ENCODE peak calls at places on chromosomes 2 and 18, in ten cellular contexts. One of them, this sample, is unnamed.

GRCh38 chr2:144830543-144830942 is 310.6 kb upstream of the ZEB2 start:
- DNase-seq in endodermal cell: no peak
- DNase-seq in hypothalamus: no peak
- DNase-seq in fibroblast of the conjunctiva: no peak
- DNase-seq in amniotic stem cell: no peak
- DNase-seq in brain microvascular endothelial cell: peak
- DNase-seq in tibial artery: no peak
- DNase-seq in NCI-H748 treated with DMSO at 0.1 percent for 48 hours: no peak
- DNase-seq in cardiac muscle cell: no peak
- DNase-seq in HEK293T: no peak
- DNase-seq in this sample: no peak

GRCh38 chr18:57780318-57781127 is 22.6 kb downstream of the ATP8B1 start:
- DNase-seq in NCI-H748 treated with DMSO at 0.1 percent for 48 hours: peak
- DNase-seq in fibroblast of the conjunctiva: no peak
- DNase-seq in amniotic stem cell: peak
- DNase-seq in hypothalamus: no peak
- DNase-seq in brain microvascular endothelial cell: peak
- DNase-seq in cardiac muscle cell: peak
- DNase-seq in endodermal cell: no peak
- DNase-seq in HEK293T: no peak
- DNase-seq in tibial artery: no peak
- DNase-seq in this sample: no peak

GRCh38 chr2:74602553-74603281 is 45.4 kb downstream of the M1AP start:
- DNase-seq in fibroblast of the conjunctiva: no peak
- DNase-seq in tibial artery: no peak
- DNase-seq in NCI-H748 treated with DMSO at 0.1 percent for 48 hours: no peak
- DNase-seq in amniotic stem cell: no peak
- DNase-seq in HEK293T: no peak
- DNase-seq in cardiac muscle cell: peak
- DNase-seq in brain microvascular endothelial cell: no peak
- DNase-seq in hypothalamus: no peak
- DNase-seq in endodermal cell: no peak
- DNase-seq in this sample: no peak

GRCh38 chr2:64786343-64787018 is 132.8 kb upstream of the SERTAD2 start:
- DNase-seq in brain microvascular endothelial cell: no peak
- DNase-seq in NCI-H748 treated with DMSO at 0.1 percent for 48 hours: no peak
- DNase-seq in hypothalamus: no peak
- DNase-seq in amniotic stem cell: no peak
- DNase-seq in tibial artery: no peak
- DNase-seq in HEK293T: no peak
- DNase-seq in endodermal cell: no peak
- DNase-seq in cardiac muscle cell: no peak
- DNase-seq in fibroblast of the conjunctiva: no peak
- DNase-seq in this sample: no peak

GRCh38 chr2:152924722-152925121 is 206.3 kb downstream of the ARL6IP6 start:
- DNase-seq in endodermal cell: no peak
- DNase-seq in HEK293T: no peak
- DNase-seq in tibial artery: no peak
- DNase-seq in brain microvascular endothelial cell: no peak
- DNase-seq in NCI-H748 treated with DMSO at 0.1 percent for 48 hours: no peak
- DNase-seq in fibroblast of the conjunctiva: no peak
- DNase-seq in hypothalamus: no peak
- DNase-seq in cardiac muscle cell: no peak
- DNase-seq in amniotic stem cell: no peak
- DNase-seq in this sample: no peak

GRCh38 chr2:173568054-173568453 is 213.4 kb downstream of the CDCA7 start:
- DNase-seq in tibial artery: no peak
- DNase-seq in brain microvascular endothelial cell: peak
- DNase-seq in HEK293T: peak
- DNase-seq in cardiac muscle cell: peak
- DNase-seq in NCI-H748 treated with DMSO at 0.1 percent for 48 hours: peak
- DNase-seq in amniotic stem cell: no peak
- DNase-seq in hypothalamus: no peak
- DNase-seq in fibroblast of the conjunctiva: no peak
- DNase-seq in endodermal cell: peak
- DNase-seq in this sample: peak

GRCh38 chr2:200795044-200795443 is 16.7 kb upstream of the BZW1 start:
- DNase-seq in fibroblast of the conjunctiva: no peak
- DNase-seq in cardiac muscle cell: peak
- DNase-seq in NCI-H748 treated with DMSO at 0.1 percent for 48 hours: no peak
- DNase-seq in tibial artery: peak
- DNase-seq in hypothalamus: no peak
- DNase-seq in brain microvascular endothelial cell: peak
- DNase-seq in HEK293T: no peak
- DNase-seq in endodermal cell: peak
- DNase-seq in amniotic stem cell: no peak
- DNase-seq in this sample: peak

GRCh38 chr2:240460781-240461431 is 25.4 kb downstream of the GPC1 start:
- DNase-seq in endodermal cell: peak
- DNase-seq in cardiac muscle cell: no peak
- DNase-seq in NCI-H748 treated with DMSO at 0.1 percent for 48 hours: no peak
- DNase-seq in HEK293T: peak
- DNase-seq in brain microvascular endothelial cell: no peak
- DNase-seq in fibroblast of the conjunctiva: no peak
- DNase-seq in amniotic stem cell: no peak
- DNase-seq in hypothalamus: no peak
- DNase-seq in tibial artery: no peak
- DNase-seq in this sample: no peak

GRCh38 chr2:43762286-43762685 is 11.6 kb upstream of the DYNC2LI1 start:
- DNase-seq in hypothalamus: no peak
- DNase-seq in fibroblast of the conjunctiva: no peak
- DNase-seq in cardiac muscle cell: no peak
- DNase-seq in HEK293T: no peak
- DNase-seq in tibial artery: no peak
- DNase-seq in brain microvascular endothelial cell: no peak
- DNase-seq in amniotic stem cell: no peak
- DNase-seq in endodermal cell: no peak
- DNase-seq in NCI-H748 treated with DMSO at 0.1 percent for 48 hours: no peak
- DNase-seq in this sample: no peak

GRCh38 chr2:172836386-172837200 is 100.9 kb downstream of the RAPGEF4 start:
- DNase-seq in hypothalamus: no peak
- DNase-seq in brain microvascular endothelial cell: peak
- DNase-seq in HEK293T: no peak
- DNase-seq in amniotic stem cell: no peak
- DNase-seq in tibial artery: no peak
- DNase-seq in NCI-H748 treated with DMSO at 0.1 percent for 48 hours: peak
- DNase-seq in cardiac muscle cell: peak
- DNase-seq in fibroblast of the conjunctiva: no peak
- DNase-seq in endodermal cell: no peak
- DNase-seq in this sample: no peak

GRCh38 chr2:66869076-66869475 is 434.2 kb downstream of the MEIS1 start:
- DNase-seq in fibroblast of the conjunctiva: no peak
- DNase-seq in tibial artery: no peak
- DNase-seq in endodermal cell: no peak
- DNase-seq in amniotic stem cell: no peak
- DNase-seq in hypothalamus: no peak
- DNase-seq in NCI-H748 treated with DMSO at 0.1 percent for 48 hours: no peak
- DNase-seq in HEK293T: no peak
- DNase-seq in brain microvascular endothelial cell: peak
- DNase-seq in cardiac muscle cell: peak
- DNase-seq in this sample: no peak

GRCh38 chr2:169819106-169819505 is 5.6 kb downstream of the METTL5 start:
- DNase-seq in amniotic stem cell: no peak
- DNase-seq in fibroblast of the conjunctiva: peak
- DNase-seq in endodermal cell: no peak
- DNase-seq in NCI-H748 treated with DMSO at 0.1 percent for 48 hours: no peak
- DNase-seq in cardiac muscle cell: peak
- DNase-seq in brain microvascular endothelial cell: no peak
- DNase-seq in HEK293T: no peak
- DNase-seq in hypothalamus: no peak
- DNase-seq in tibial artery: no peak
- DNase-seq in this sample: no peak

GRCh38 chr18:37582306-37582705 is 16.7 kb upstream of the CELF4 start:
- DNase-seq in brain microvascular endothelial cell: no peak
- DNase-seq in hypothalamus: no peak
- DNase-seq in fibroblast of the conjunctiva: no peak
- DNase-seq in tibial artery: no peak
- DNase-seq in NCI-H748 treated with DMSO at 0.1 percent for 48 hours: no peak
- DNase-seq in HEK293T: no peak
- DNase-seq in amniotic stem cell: no peak
- DNase-seq in cardiac muscle cell: no peak
- DNase-seq in endodermal cell: no peak
- DNase-seq in this sample: no peak

GRCh38 chr18:44802508-44802907 is 121.8 kb downstream of the SETBP1 start:
- DNase-seq in brain microvascular endothelial cell: no peak
- DNase-seq in cardiac muscle cell: peak
- DNase-seq in amniotic stem cell: no peak
- DNase-seq in fibroblast of the conjunctiva: no peak
- DNase-seq in hypothalamus: no peak
- DNase-seq in endodermal cell: no peak
- DNase-seq in HEK293T: no peak
- DNase-seq in tibial artery: no peak
- DNase-seq in NCI-H748 treated with DMSO at 0.1 percent for 48 hours: no peak
- DNase-seq in this sample: no peak

GRCh38 chr2:21279525-21279924 is 155.8 kb downstream of the TDRD15 start:
- DNase-seq in endodermal cell: no peak
- DNase-seq in cardiac muscle cell: no peak
- DNase-seq in NCI-H748 treated with DMSO at 0.1 percent for 48 hours: no peak
- DNase-seq in hypothalamus: no peak
- DNase-seq in tibial artery: no peak
- DNase-seq in brain microvascular endothelial cell: no peak
- DNase-seq in HEK293T: no peak
- DNase-seq in fibroblast of the conjunctiva: no peak
- DNase-seq in amniotic stem cell: no peak
- DNase-seq in this sample: no peak

GRCh38 chr18:3441290-3441689 is 8.7 kb upstream of the TGIF1 start:
- DNase-seq in endodermal cell: no peak
- DNase-seq in HEK293T: no peak
- DNase-seq in cardiac muscle cell: peak
- DNase-seq in NCI-H748 treated with DMSO at 0.1 percent for 48 hours: no peak
- DNase-seq in hypothalamus: no peak
- DNase-seq in tibial artery: no peak
- DNase-seq in brain microvascular endothelial cell: peak
- DNase-seq in fibroblast of the conjunctiva: no peak
- DNase-seq in amniotic stem cell: no peak
- DNase-seq in this sample: no peak

GRCh38 chr18:29383311-29384273 is 1206.7 kb upstream of the CDH2 start:
- DNase-seq in NCI-H748 treated with DMSO at 0.1 percent for 48 hours: no peak
- DNase-seq in HEK293T: no peak
- DNase-seq in endodermal cell: no peak
- DNase-seq in brain microvascular endothelial cell: no peak
- DNase-seq in fibroblast of the conjunctiva: no peak
- DNase-seq in cardiac muscle cell: peak
- DNase-seq in tibial artery: no peak
- DNase-seq in hypothalamus: no peak
- DNase-seq in amniotic stem cell: no peak
- DNase-seq in this sample: no peak

GRCh38 chr2:78532762-78533399 is 492.6 kb upstream of the REG3G start:
- DNase-seq in endodermal cell: peak
- DNase-seq in cardiac muscle cell: no peak
- DNase-seq in HEK293T: no peak
- DNase-seq in NCI-H748 treated with DMSO at 0.1 percent for 48 hours: peak
- DNase-seq in tibial artery: no peak
- DNase-seq in fibroblast of the conjunctiva: no peak
- DNase-seq in amniotic stem cell: no peak
- DNase-seq in brain microvascular endothelial cell: no peak
- DNase-seq in hypothalamus: no peak
- DNase-seq in this sample: no peak

GRCh38 chr18:74114206-74114605 is 33.4 kb downstream of the FBXO15 start:
- DNase-seq in hypothalamus: no peak
- DNase-seq in cardiac muscle cell: no peak
- DNase-seq in endodermal cell: no peak
- DNase-seq in fibroblast of the conjunctiva: no peak
- DNase-seq in brain microvascular endothelial cell: no peak
- DNase-seq in amniotic stem cell: no peak
- DNase-seq in tibial artery: no peak
- DNase-seq in HEK293T: no peak
- DNase-seq in NCI-H748 treated with DMSO at 0.1 percent for 48 hours: no peak
- DNase-seq in this sample: no peak

GRCh38 chr2:52934354-52934898 is 833.2 kb upstream of the CHAC2 start:
- DNase-seq in fibroblast of the conjunctiva: peak
- DNase-seq in HEK293T: no peak
- DNase-seq in endodermal cell: no peak
- DNase-seq in hypothalamus: no peak
- DNase-seq in brain microvascular endothelial cell: peak
- DNase-seq in cardiac muscle cell: peak
- DNase-seq in amniotic stem cell: peak
- DNase-seq in NCI-H748 treated with DMSO at 0.1 percent for 48 hours: no peak
- DNase-seq in tibial artery: no peak
- DNase-seq in this sample: no peak

GRCh38 chr2:8821276-8822217 is 15.9 kb downstream of the KIDINS220 start:
- DNase-seq in NCI-H748 treated with DMSO at 0.1 percent for 48 hours: no peak
- DNase-seq in brain microvascular endothelial cell: no peak
- DNase-seq in endodermal cell: no peak
- DNase-seq in fibroblast of the conjunctiva: peak
- DNase-seq in HEK293T: no peak
- DNase-seq in tibial artery: peak
- DNase-seq in hypothalamus: no peak
- DNase-seq in amniotic stem cell: no peak
- DNase-seq in cardiac muscle cell: peak
- DNase-seq in this sample: peak